ENCODE peak calls at places on chromosomes 12 and 14, in eight cellular contexts. G, C, P, S, X, Q, A and M are unnamed samples.

GRCh38 chr14:50669441-50669986 is 1.4 kb upstream of the SAV1 start:
- DNase-seq in G (no peak), C (peak; percentile 64), P (no peak), S (no peak), X (no peak), Q (no peak), A (no peak), M (no peak)

GRCh38 chr14:94751321-94751720 is 18.6 kb downstream of the GSC start:
- DNase-seq in G (no peak), C (no peak), P (no peak), S (no peak), X (no peak), Q (no peak), A (no peak), M (no peak)

GRCh38 chr12:95978774-95979173 is 17.4 kb downstream of the HAL start:
- DNase-seq in G (no peak), C (no peak), P (no peak), S (no peak), X (no peak), Q (no peak), A (no peak), M (no peak)

GRCh38 chr14:34501004-34501580 is 38.4 kb downstream of the EAPP start:
- DNase-seq in G (no peak), C (no peak), P (no peak), S (no peak), X (no peak), Q (no peak), A (no peak), M (no peak)

GRCh38 chr12:131044760-131045381 is 91.2 kb downstream of the ADGRD1 start:
- DNase-seq in G (no peak), C (no peak), P (no peak), S (no peak), X (no peak), Q (no peak), A (no peak), M (no peak)

GRCh38 chr12:30624009-30624408 is 71.7 kb downstream of the IPO8 start:
- DNase-seq in G (no peak), C (no peak), P (no peak), S (no peak), X (no peak), Q (no peak), A (no peak), M (no peak)

GRCh38 chr14:81449114-81449513 is 49.0 kb upstream of the STON2 start:
- DNase-seq in G (no peak), C (peak; percentile 20), P (no peak), S (no peak), X (no peak), Q (no peak), A (no peak), M (no peak)

GRCh38 chr12:102691773-102692555 is 211.6 kb upstream of the IGF1 start:
- DNase-seq in G (no peak), C (peak; percentile 9), P (peak; percentile 5), S (no peak), X (no peak), Q (no peak), A (no peak), M (no peak)

GRCh38 chr12:53236443-53237111 is 4.6 kb upstream of the RARG start:
- DNase-seq in G (no peak), C (no peak), P (no peak), S (no peak), X (no peak), Q (peak; percentile 35), A (no peak), M (no peak)

GRCh38 chr12:92471551-92471950 is 231.2 kb upstream of the PLEKHG7 start:
- DNase-seq in G (no peak), C (no peak), P (no peak), S (no peak), X (no peak), Q (no peak), A (no peak), M (peak; percentile 11)

GRCh38 chr12:85642288-85642687 is 193.9 kb downstream of the RASSF9 start:
- DNase-seq in G (no peak), C (no peak), P (no peak), S (no peak), X (no peak), Q (no peak), A (no peak), M (no peak)

GRCh38 chr12:6426882-6427671 is 17.7 kb upstream of the CD27 start:
- DNase-seq in G (no peak), C (peak; percentile 37), P (no peak), S (no peak), X (peak; percentile 86), Q (peak; percentile 82), A (peak; percentile 37), M (peak; percentile 74)

GRCh38 chr14:93648440-93649168 is 139.7 kb downstream of the PRIMA1 start:
- DNase-seq in G (no peak), C (peak; percentile 34), P (peak; percentile 5), S (no peak), X (no peak), Q (no peak), A (no peak), M (peak; percentile 18)

GRCh38 chr14:76718306-76719075 is 42.8 kb upstream of the VASH1 start:
- DNase-seq in G (no peak), C (no peak), P (no peak), S (no peak), X (no peak), Q (no peak), A (no peak), M (no peak)